ENCODE peak calls at places on chromosomes 16 and 17, in ten cellular contexts. I is H1, D is A549, F is transverse colon, N is SK-N-SH, V is stomach, A is suprapubic skin, Q is tibial nerve, P is ovary, X is esophagus muscularis mucosa. E is an unnamed sample.
A peak's percentile ranks its signal among the peaks of the same experiment; 100 is the strongest.

GRCh38 chr17:80248001-80248893 is 12.4 kb upstream of the RNF213 start:
- DNase-seq in Q (no peak), X (no peak), N (peak; percentile 34), V (no peak), A (no peak), D (no peak), I (no peak), F (no peak), P (no peak), E (no peak)

GRCh38 chr17:50290074-50290702 is 15.9 kb downstream of the TMEM92 start:
- DNase-seq in X (peak; percentile 95), I (no peak), P (peak; percentile 62), N (no peak), A (peak; percentile 94), D (peak; percentile 87), Q (peak; percentile 84), V (peak; percentile 77), F (peak; percentile 64), E (peak; percentile 94)

GRCh38 chr17:46727572-46728348 is 90.7 kb downstream of the WNT3 start:
- DNase-seq in V (no peak), P (no peak), X (no peak), I (no peak), F (no peak), Q (no peak), A (no peak), D (peak; percentile 18), N (no peak), E (no peak)

GRCh38 chr17:75516619-75517276 is 420 bp downstream of the TSEN54 start:
- DNase-seq in F (peak; percentile 41), Q (no peak), X (no peak), P (peak; percentile 68), I (no peak), D (no peak), V (no peak), N (no peak), A (no peak), E (no peak)

GRCh38 chr16:56269824-56270684 is 78.8 kb downstream of the GNAO1 start:
- DNase-seq in F (peak; percentile 40), P (no peak), V (no peak), Q (no peak), A (no peak), N (no peak), I (peak; percentile 29), D (peak; percentile 31), X (no peak), E (peak; percentile 93)

GRCh38 chr17:39738568-39738901 is 797 bp downstream of the GRB7 start:
- DNase-seq in F (peak; percentile 76), X (no peak), D (peak; percentile 71), N (no peak), P (no peak), V (peak; percentile 70), I (no peak), Q (no peak), A (no peak), E (no peak)

GRCh38 chr16:88856122-88856827 is 472 bp downstream of the GALNS start:
- DNase-seq in Q (no peak), A (no peak), X (no peak), F (peak; percentile 20), V (no peak), I (no peak), D (no peak), P (peak; percentile 65), N (no peak), E (peak; percentile 75)

GRCh38 chr17:70636517-70637133 is 467.3 kb downstream of the KCNJ2 start:
- DNase-seq in P (no peak), V (no peak), D (peak; percentile 52), I (no peak), X (no peak), F (no peak), A (no peak), Q (peak; percentile 52), N (peak; percentile 58), E (no peak)

GRCh38 chr17:76537578-76538280 is at the start of gene CYGB:
- DNase-seq in P (peak; percentile 62), D (no peak), N (peak; percentile 91), Q (peak; percentile 53), F (no peak), V (no peak), X (no peak), I (no peak), A (no peak), E (no peak)

GRCh38 chr17:76535788-76536510 is 1.6 kb downstream of the CYGB start:
- DNase-seq in X (no peak), F (no peak), Q (no peak), A (no peak), D (no peak), V (no peak), I (no peak), N (peak; percentile 37), P (no peak), E (no peak)

GRCh38 chr17:76538281-76538931 is 897 bp upstream of the CYGB start:
- DNase-seq in A (no peak), Q (no peak), I (no peak), X (no peak), F (no peak), N (peak; percentile 63), P (no peak), D (no peak), V (no peak), E (no peak)

GRCh38 chr17:76536511-76537287 is 810 bp downstream of the CYGB start:
- DNase-seq in P (no peak), N (peak; percentile 48), I (no peak), D (no peak), V (no peak), F (no peak), X (no peak), A (no peak), Q (no peak), E (no peak)

GRCh38 chr17:76537288-76537577 is 276 bp downstream of the CYGB start:
- DNase-seq in P (peak; percentile 71), D (no peak), F (no peak), V (peak; percentile 52), N (peak; percentile 87), X (no peak), I (no peak), Q (no peak), A (no peak), E (no peak)
- TF ChIP-seq EP300 in P (no peak), D (no peak), F (no peak), V (no peak), N (no peak), X (no peak), I (no peak), Q (no peak), A (no peak), E (no peak)

GRCh38 chr17:4585203-4585939 is 1.0 kb downstream of the SMTNL2 start:
- DNase-seq in I (no peak), X (no peak), P (no peak), V (no peak), F (no peak), Q (no peak), D (no peak), N (no peak), A (no peak), E (no peak)
- H3K4me3 ChIP-seq in I (peak overlapping the region; percentile 45), X (peak overlapping the region; percentile 63), P (peak overlapping the region; percentile 41), V (peak overlapping the region; percentile 67), F (no peak overlapping the region), Q (peak overlapping the region; percentile 51), D (peak overlapping the region; percentile 49), N (no peak overlapping the region), A (peak overlapping the region; percentile 60), E (no peak overlapping the region)

GRCh38 chr16:30948956-30949654 is at the start of gene ORAI3:
- DNase-seq in V (peak; percentile 77), P (peak; percentile 80), X (no peak), Q (peak; percentile 67), D (peak; percentile 57), F (peak; percentile 81), A (peak; percentile 86), I (no peak), N (peak; percentile 80), E (peak; percentile 91)

GRCh38 chr16:30951193-30951592 is 2.3 kb downstream of the ORAI3 start:
- DNase-seq in A (no peak), D (no peak), F (no peak), X (no peak), Q (no peak), V (no peak), N (no peak), P (no peak), I (no peak), E (no peak)

GRCh38 chr16:30951785-30952184 is 2.9 kb downstream of the ORAI3 start:
- DNase-seq in F (peak; percentile 54), D (no peak), N (no peak), P (peak; percentile 85), A (peak; percentile 81), V (peak; percentile 81), I (no peak), Q (peak; percentile 80), X (no peak), E (peak; percentile 95)

GRCh38 chr16:30949655-30950515 is 1.0 kb downstream of the ORAI3 start:
- DNase-seq in I (no peak), N (peak; percentile 73), P (peak; percentile 74), F (peak; percentile 84), X (peak; percentile 95), A (peak; percentile 93), Q (peak; percentile 87), D (peak; percentile 84), V (peak; percentile 67), E (peak; percentile 95)

GRCh38 chr16:30950516-30951073 is 1.7 kb downstream of the ORAI3 start:
- DNase-seq in Q (no peak), X (no peak), D (no peak), A (no peak), F (no peak), V (no peak), N (no peak), P (no peak), I (no peak), E (no peak)
- H3K27ac ChIP-seq in Q (peak overlapping the region; percentile 89), X (peak overlapping the region; percentile 91), D (peak overlapping the region; percentile 90), A (peak overlapping the region; percentile 93), F (peak overlapping the region; percentile 91), V (peak overlapping the region; percentile 92), N (peak overlapping the region; percentile 91), P (peak overlapping the region; percentile 87), I (no peak overlapping the region), E (peak overlapping the region; percentile 94)

GRCh38 chr16:1054660-1055556 is 17.6 kb upstream of the SSTR5 start:
- DNase-seq in N (peak; percentile 91), D (peak; percentile 57), A (no peak), P (peak; percentile 58), V (peak; percentile 68), Q (peak; percentile 40), F (peak; percentile 51), X (no peak), I (no peak), E (no peak)

GRCh38 chr16:1051446-1051845 is 21.1 kb upstream of the SSTR5 start:
- DNase-seq in V (no peak), A (no peak), P (no peak), Q (no peak), F (no peak), N (no peak), D (no peak), X (no peak), I (no peak), E (no peak)

GRCh38 chr16:1053700-1054368 is 18.7 kb upstream of the SSTR5 start:
- DNase-seq in V (no peak), F (no peak), N (no peak), A (no peak), P (no peak), Q (no peak), I (no peak), X (no peak), D (no peak), E (no peak)

GRCh38 chr16:1050921-1051320 is 21.6 kb upstream of the SSTR5 start:
- DNase-seq in A (no peak), F (no peak), Q (no peak), D (no peak), X (no peak), I (no peak), V (no peak), P (no peak), N (no peak), E (no peak)

DNA sequence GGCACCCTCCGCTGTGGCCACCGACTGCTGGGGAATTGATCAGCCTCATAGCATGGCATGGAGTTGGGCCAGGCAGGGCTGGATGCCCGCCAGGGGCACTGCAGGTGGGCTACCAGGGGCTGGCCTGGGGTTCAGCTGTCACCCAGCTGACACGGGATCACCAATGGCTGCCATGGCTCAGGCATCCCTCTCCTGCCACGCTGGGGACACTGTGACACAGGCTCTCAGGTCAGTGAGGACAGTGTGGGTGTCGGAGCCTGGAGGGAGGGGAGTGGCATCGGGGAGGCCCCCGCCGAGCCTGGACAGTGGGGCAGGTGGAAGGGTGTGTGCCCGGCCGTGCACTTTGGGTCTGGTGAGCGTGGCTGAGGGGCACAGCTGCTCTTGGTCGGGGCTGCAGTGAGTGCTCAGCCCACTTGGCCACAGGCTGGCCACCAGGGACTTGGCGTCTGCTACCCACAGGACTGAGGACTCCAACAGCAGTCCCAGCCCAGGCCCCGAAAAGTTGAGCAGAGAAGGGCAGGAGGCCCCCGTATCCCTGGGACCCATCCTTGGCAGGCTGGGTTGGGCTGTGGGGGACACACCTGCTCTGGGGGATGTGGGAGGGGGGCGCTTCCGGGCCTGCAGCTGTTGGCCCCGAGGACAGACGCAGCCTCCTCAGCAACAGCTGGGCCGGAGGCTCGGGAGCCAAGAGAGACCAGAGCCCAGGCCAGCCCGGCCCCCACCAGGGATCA is 19.6 kb upstream of the SSTR5 start:
- DNase-seq in Q (no peak), N (no peak), X (no peak), P (no peak), A (no peak), V (no peak), F (no peak), I (no peak), D (no peak), E (no peak)
- TF ChIP-seq EP300 in Q (no peak), N (no peak), X (no peak), P (no peak), A (no peak), V (no peak), F (no peak), I (no peak), D (no peak), E (no peak)

E was measured in sigmoid colon.